ENCODE peak calls at places on chromosomes 4 and X, in nine cellular contexts. One of them, this sample, is unnamed.

GRCh38 chrX:119488749-119489148 is 20.5 kb downstream of the SLC25A5 start:
- DNase-seq in anterior cingulate cortex: peak; percentile 1
- DNase-seq in C1 segment of cervical spinal cord: no peak
- DNase-seq in K562: no peak
- DNase-seq in CD8-positive, alpha-beta memory T cell: peak; percentile 14
- DNase-seq in NCI-H748 treated with DMSO at 0.1 percent for 48 hours: peak; percentile 37
- DNase-seq in adrenal gland: peak; percentile 65
- DNase-seq in NCI-H1417 treated with DMSO at 0.1 percent for 48 hours: no peak
- DNase-seq in esophagus squamous epithelium: no peak
- DNase-seq in this sample: peak; percentile 34

GRCh38 chrX:42714981-42715688 is 62.8 kb downstream of the PPP1R2C start:
- DNase-seq in anterior cingulate cortex: peak; percentile 50
- DNase-seq in C1 segment of cervical spinal cord: no peak
- DNase-seq in K562: no peak
- DNase-seq in CD8-positive, alpha-beta memory T cell: no peak
- DNase-seq in NCI-H748 treated with DMSO at 0.1 percent for 48 hours: no peak
- DNase-seq in adrenal gland: peak; percentile 52
- DNase-seq in NCI-H1417 treated with DMSO at 0.1 percent for 48 hours: no peak
- DNase-seq in esophagus squamous epithelium: no peak
- DNase-seq in this sample: no peak

GRCh38 chrX:123665197-123665596 is 67.7 kb downstream of the THOC2 start:
- DNase-seq in anterior cingulate cortex: no peak
- DNase-seq in C1 segment of cervical spinal cord: no peak
- DNase-seq in K562: no peak
- DNase-seq in CD8-positive, alpha-beta memory T cell: no peak
- DNase-seq in NCI-H748 treated with DMSO at 0.1 percent for 48 hours: no peak
- DNase-seq in adrenal gland: no peak
- DNase-seq in NCI-H1417 treated with DMSO at 0.1 percent for 48 hours: no peak
- DNase-seq in esophagus squamous epithelium: no peak
- DNase-seq in this sample: no peak

GRCh38 chrX:57227691-57228090 is 58.8 kb upstream of the FAAH2 start:
- DNase-seq in anterior cingulate cortex: no peak
- DNase-seq in C1 segment of cervical spinal cord: no peak
- DNase-seq in K562: no peak
- DNase-seq in CD8-positive, alpha-beta memory T cell: no peak
- DNase-seq in NCI-H748 treated with DMSO at 0.1 percent for 48 hours: no peak
- DNase-seq in adrenal gland: no peak
- DNase-seq in NCI-H1417 treated with DMSO at 0.1 percent for 48 hours: no peak
- DNase-seq in esophagus squamous epithelium: no peak
- DNase-seq in this sample: no peak

GRCh38 chr4:2791518-2792395 is 1.1 kb upstream of the SH3BP2 start:
- DNase-seq in anterior cingulate cortex: no peak
- DNase-seq in C1 segment of cervical spinal cord: no peak
- DNase-seq in K562: no peak
- DNase-seq in CD8-positive, alpha-beta memory T cell: no peak
- DNase-seq in NCI-H748 treated with DMSO at 0.1 percent for 48 hours: no peak
- DNase-seq in adrenal gland: no peak
- DNase-seq in NCI-H1417 treated with DMSO at 0.1 percent for 48 hours: no peak
- DNase-seq in esophagus squamous epithelium: no peak
- DNase-seq in this sample: no peak

GRCh38 chrX:27619975-27620374 is 29.8 kb downstream of the DCAF8L2 start:
- DNase-seq in anterior cingulate cortex: no peak
- DNase-seq in C1 segment of cervical spinal cord: no peak
- DNase-seq in K562: no peak
- DNase-seq in CD8-positive, alpha-beta memory T cell: no peak
- DNase-seq in NCI-H748 treated with DMSO at 0.1 percent for 48 hours: no peak
- DNase-seq in adrenal gland: no peak
- DNase-seq in NCI-H1417 treated with DMSO at 0.1 percent for 48 hours: no peak
- DNase-seq in esophagus squamous epithelium: no peak
- DNase-seq in this sample: no peak

GRCh38 chrX:120429776-120430535 is 39.1 kb downstream of the LAMP2 start:
- DNase-seq in anterior cingulate cortex: no peak
- DNase-seq in C1 segment of cervical spinal cord: no peak
- DNase-seq in K562: no peak
- DNase-seq in CD8-positive, alpha-beta memory T cell: no peak
- DNase-seq in NCI-H748 treated with DMSO at 0.1 percent for 48 hours: no peak
- DNase-seq in adrenal gland: no peak
- DNase-seq in NCI-H1417 treated with DMSO at 0.1 percent for 48 hours: no peak
- DNase-seq in esophagus squamous epithelium: no peak
- DNase-seq in this sample: no peak

GRCh38 chr4:152679414-152680281 is at the start of gene TMEM154:
- DNase-seq in anterior cingulate cortex: peak; percentile 6
- DNase-seq in C1 segment of cervical spinal cord: peak; percentile 7
- DNase-seq in K562: no peak
- DNase-seq in CD8-positive, alpha-beta memory T cell: peak; percentile 53
- DNase-seq in NCI-H748 treated with DMSO at 0.1 percent for 48 hours: peak; percentile 9
- DNase-seq in adrenal gland: peak; percentile 19
- DNase-seq in NCI-H1417 treated with DMSO at 0.1 percent for 48 hours: no peak
- DNase-seq in esophagus squamous epithelium: peak; percentile 31
- DNase-seq in this sample: peak; percentile 84

GRCh38 chrX:113157496-113157895 is 316.9 kb upstream of the AMOT start:
- DNase-seq in anterior cingulate cortex: no peak
- DNase-seq in C1 segment of cervical spinal cord: no peak
- DNase-seq in K562: no peak
- DNase-seq in CD8-positive, alpha-beta memory T cell: no peak
- DNase-seq in NCI-H748 treated with DMSO at 0.1 percent for 48 hours: peak; percentile 18
- DNase-seq in adrenal gland: no peak
- DNase-seq in NCI-H1417 treated with DMSO at 0.1 percent for 48 hours: no peak
- DNase-seq in esophagus squamous epithelium: no peak
- DNase-seq in this sample: no peak

GRCh38 chrX:64152857-64153256 is 52.7 kb downstream of the AMER1 start:
- DNase-seq in anterior cingulate cortex: no peak
- DNase-seq in C1 segment of cervical spinal cord: no peak
- DNase-seq in K562: no peak
- DNase-seq in CD8-positive, alpha-beta memory T cell: no peak
- DNase-seq in NCI-H748 treated with DMSO at 0.1 percent for 48 hours: peak; percentile 6
- DNase-seq in adrenal gland: no peak
- DNase-seq in NCI-H1417 treated with DMSO at 0.1 percent for 48 hours: no peak
- DNase-seq in esophagus squamous epithelium: no peak
- DNase-seq in this sample: no peak

GRCh38 chrX:24231169-24231568 is 81.6 kb downstream of the ZFX start:
- DNase-seq in anterior cingulate cortex: no peak
- DNase-seq in C1 segment of cervical spinal cord: no peak
- DNase-seq in K562: peak; percentile 38
- DNase-seq in CD8-positive, alpha-beta memory T cell: no peak
- DNase-seq in NCI-H748 treated with DMSO at 0.1 percent for 48 hours: no peak
- DNase-seq in adrenal gland: peak; percentile 64
- DNase-seq in NCI-H1417 treated with DMSO at 0.1 percent for 48 hours: no peak
- DNase-seq in esophagus squamous epithelium: no peak
- DNase-seq in this sample: no peak

GRCh38 chrX:16464369-16464768 is 185.6 kb upstream of the S100G start:
- DNase-seq in anterior cingulate cortex: no peak
- DNase-seq in C1 segment of cervical spinal cord: no peak
- DNase-seq in K562: no peak
- DNase-seq in CD8-positive, alpha-beta memory T cell: no peak
- DNase-seq in NCI-H748 treated with DMSO at 0.1 percent for 48 hours: no peak
- DNase-seq in adrenal gland: no peak
- DNase-seq in NCI-H1417 treated with DMSO at 0.1 percent for 48 hours: no peak
- DNase-seq in esophagus squamous epithelium: no peak
- DNase-seq in this sample: no peak

GRCh38 chrX:150587585-150588503 is 19.4 kb downstream of the MTM1 start:
- DNase-seq in anterior cingulate cortex: no peak
- DNase-seq in C1 segment of cervical spinal cord: no peak
- DNase-seq in K562: peak; percentile 26
- DNase-seq in CD8-positive, alpha-beta memory T cell: peak; percentile 19
- DNase-seq in NCI-H748 treated with DMSO at 0.1 percent for 48 hours: peak; percentile 0
- DNase-seq in adrenal gland: no peak
- DNase-seq in NCI-H1417 treated with DMSO at 0.1 percent for 48 hours: no peak
- DNase-seq in esophagus squamous epithelium: no peak
- DNase-seq in this sample: peak; percentile 40

This sample was measured in naive B cell.